ENCODE peak calls at places on chromosomes 4 and X, in six cellular contexts. One of them, this sample, is unnamed.

GRCh38 chrX:11836284-11836683 is 78.2 kb downstream of the MSL3 start:
- DNase-seq in spleen: no peak
- DNase-seq in cardiac muscle cell: peak; percentile 5
- DNase-seq in H1: no peak
- DNase-seq in kidney epithelial cell: no peak
- DNase-seq in BJ: no peak
- DNase-seq in this sample: no peak

GRCh38 chrX:440636-441035 is 53.9 kb upstream of the PPP2R3B start:
- DNase-seq in spleen: peak; percentile 34
- DNase-seq in cardiac muscle cell: no peak
- DNase-seq in H1: no peak
- DNase-seq in kidney epithelial cell: no peak
- DNase-seq in BJ: no peak
- DNase-seq in this sample: no peak

GRCh38 chrX:154749856-154750255 is 1.0 kb downstream of the GAB3 start:
- DNase-seq in spleen: no peak
- DNase-seq in cardiac muscle cell: peak; percentile 46
- DNase-seq in H1: no peak
- DNase-seq in kidney epithelial cell: no peak
- DNase-seq in BJ: no peak
- DNase-seq in this sample: no peak

GRCh38 chrX:131588995-131589394 is 45.1 kb downstream of the OR13H1 start:
- DNase-seq in spleen: no peak
- DNase-seq in cardiac muscle cell: peak; percentile 12
- DNase-seq in H1: no peak
- DNase-seq in kidney epithelial cell: no peak
- DNase-seq in BJ: no peak
- DNase-seq in this sample: no peak

GRCh38 chrX:44937606-44938005 is 64.6 kb downstream of the KDM6A start:
- DNase-seq in spleen: no peak
- DNase-seq in cardiac muscle cell: no peak
- DNase-seq in H1: no peak
- DNase-seq in kidney epithelial cell: peak; percentile 44
- DNase-seq in BJ: no peak
- DNase-seq in this sample: no peak

GRCh38 chr4:132333723-132334045 is 815.4 kb upstream of the PCDH10 start:
- DNase-seq in spleen: no peak
- DNase-seq in cardiac muscle cell: peak; percentile 56
- DNase-seq in H1: no peak
- DNase-seq in kidney epithelial cell: no peak
- DNase-seq in BJ: peak; percentile 32
- DNase-seq in this sample: no peak

GRCh38 chr4:75434105-75434504 is 80.1 kb downstream of the RCHY1 start:
- DNase-seq in spleen: no peak
- DNase-seq in cardiac muscle cell: no peak
- DNase-seq in H1: no peak
- DNase-seq in kidney epithelial cell: no peak
- DNase-seq in BJ: no peak
- DNase-seq in this sample: no peak

GRCh38 chr4:9953089-9953488 is 68.2 kb downstream of the SLC2A9 start:
- DNase-seq in spleen: no peak
- DNase-seq in cardiac muscle cell: no peak
- DNase-seq in H1: no peak
- DNase-seq in kidney epithelial cell: no peak
- DNase-seq in BJ: no peak
- DNase-seq in this sample: no peak

GRCh38 chrX:134543201-134543797 is 83.3 kb downstream of the HPRT1 start:
- DNase-seq in spleen: no peak
- DNase-seq in cardiac muscle cell: peak; percentile 37
- DNase-seq in H1: no peak
- DNase-seq in kidney epithelial cell: no peak
- DNase-seq in BJ: no peak
- DNase-seq in this sample: no peak

GRCh38 chr4:128979934-128980333 is 113.4 kb downstream of the SCLT1 start:
- DNase-seq in spleen: no peak
- DNase-seq in cardiac muscle cell: peak; percentile 83
- DNase-seq in H1: no peak
- DNase-seq in kidney epithelial cell: peak; percentile 69
- DNase-seq in BJ: peak; percentile 29
- DNase-seq in this sample: no peak

GRCh38 chrX:73916931-73917657 is 354.1 kb downstream of the CHIC1 start:
- DNase-seq in spleen: no peak
- DNase-seq in cardiac muscle cell: peak; percentile 95
- DNase-seq in H1: peak; percentile 2
- DNase-seq in kidney epithelial cell: peak; percentile 74
- DNase-seq in BJ: peak; percentile 59
- DNase-seq in this sample: no peak

GRCh38 chrX:116897526-116897925 is 434.8 kb upstream of the CT83 start:
- DNase-seq in spleen: no peak
- DNase-seq in cardiac muscle cell: no peak
- DNase-seq in H1: no peak
- DNase-seq in kidney epithelial cell: no peak
- DNase-seq in BJ: no peak
- DNase-seq in this sample: no peak

GRCh38 chr4:15649914-15650545 is 5.1 kb downstream of the FBXL5 start:
- DNase-seq in spleen: no peak
- DNase-seq in cardiac muscle cell: peak; percentile 68
- DNase-seq in H1: no peak
- DNase-seq in kidney epithelial cell: no peak
- DNase-seq in BJ: no peak
- DNase-seq in this sample: peak; percentile 74

GRCh38 chr4:88286897-88287296 is 2.5 kb upstream of the PPM1K start:
- DNase-seq in spleen: no peak
- DNase-seq in cardiac muscle cell: peak; percentile 10
- DNase-seq in H1: no peak
- DNase-seq in kidney epithelial cell: no peak
- DNase-seq in BJ: no peak
- DNase-seq in this sample: no peak

GRCh38 chrX:26581086-26581485 is 365.1 kb downstream of the MAGEB5 start:
- DNase-seq in spleen: no peak
- DNase-seq in cardiac muscle cell: peak; percentile 2
- DNase-seq in H1: no peak
- DNase-seq in kidney epithelial cell: no peak
- DNase-seq in BJ: no peak
- DNase-seq in this sample: no peak

GRCh38 chr4:187236491-187236890 is 512.8 kb upstream of the FAT1 start:
- DNase-seq in spleen: no peak
- DNase-seq in cardiac muscle cell: peak; percentile 23
- DNase-seq in H1: no peak
- DNase-seq in kidney epithelial cell: peak; percentile 83
- DNase-seq in BJ: peak; percentile 71
- DNase-seq in this sample: no peak

GRCh38 chrX:108020631-108021030 is 24.2 kb upstream of the VSIG1 start:
- DNase-seq in spleen: no peak
- DNase-seq in cardiac muscle cell: peak; percentile 25
- DNase-seq in H1: no peak
- DNase-seq in kidney epithelial cell: no peak
- DNase-seq in BJ: no peak
- DNase-seq in this sample: peak; percentile 30

GRCh38 chr4:139511320-139511719 is 44.7 kb downstream of the SETD7 start:
- DNase-seq in spleen: no peak
- DNase-seq in cardiac muscle cell: peak; percentile 39
- DNase-seq in H1: no peak
- DNase-seq in kidney epithelial cell: no peak
- DNase-seq in BJ: no peak
- DNase-seq in this sample: no peak

GRCh38 chr4:1209821-1210220 is 37.4 kb upstream of the SPON2 start:
- DNase-seq in spleen: peak; percentile 76
- DNase-seq in cardiac muscle cell: peak; percentile 95
- DNase-seq in H1: no peak
- DNase-seq in kidney epithelial cell: no peak
- DNase-seq in BJ: peak; percentile 41
- DNase-seq in this sample: no peak

GRCh38 chrX:74383611-74384010 is 37.7 kb upstream of the SLC16A2 start:
- DNase-seq in spleen: no peak
- DNase-seq in cardiac muscle cell: peak; percentile 74
- DNase-seq in H1: no peak
- DNase-seq in kidney epithelial cell: peak; percentile 1
- DNase-seq in BJ: no peak
- DNase-seq in this sample: peak; percentile 27

GRCh38 chr4:94127707-94128328 is 79.8 kb upstream of the SMARCAD1 start:
- DNase-seq in spleen: no peak
- DNase-seq in cardiac muscle cell: peak; percentile 54
- DNase-seq in H1: no peak
- DNase-seq in kidney epithelial cell: no peak
- DNase-seq in BJ: no peak
- DNase-seq in this sample: peak; percentile 43

GRCh38 chr4:17072483-17072882 is 174.0 kb upstream of the LDB2 start:
- DNase-seq in spleen: no peak
- DNase-seq in cardiac muscle cell: peak; percentile 70
- DNase-seq in H1: no peak
- DNase-seq in kidney epithelial cell: no peak
- DNase-seq in BJ: no peak
- DNase-seq in this sample: no peak

GRCh38 chr4:98092833-98093439 is 50.3 kb downstream of the STPG2 start:
- DNase-seq in spleen: no peak
- DNase-seq in cardiac muscle cell: peak; percentile 32
- DNase-seq in H1: no peak
- DNase-seq in kidney epithelial cell: no peak
- DNase-seq in BJ: no peak
- DNase-seq in this sample: peak; percentile 20

GRCh38 chr4:7341486-7342222 is 93.1 kb downstream of the PSAPL1 start:
- DNase-seq in spleen: peak; percentile 1
- DNase-seq in cardiac muscle cell: no peak
- DNase-seq in H1: no peak
- DNase-seq in kidney epithelial cell: no peak
- DNase-seq in BJ: no peak
- DNase-seq in this sample: no peak

GRCh38 chrX:85994228-85994627 is 53.1 kb downstream of the CHM start:
- DNase-seq in spleen: no peak
- DNase-seq in cardiac muscle cell: no peak
- DNase-seq in H1: no peak
- DNase-seq in kidney epithelial cell: no peak
- DNase-seq in BJ: no peak
- DNase-seq in this sample: no peak

GRCh38 chrX:129793604-129794191 is 13.9 kb downstream of the SASH3 start:
- DNase-seq in spleen: peak; percentile 75
- DNase-seq in cardiac muscle cell: no peak
- DNase-seq in H1: no peak
- DNase-seq in kidney epithelial cell: no peak
- DNase-seq in BJ: no peak
- DNase-seq in this sample: no peak

GRCh38 chr4:64899563-64899962 is 490.3 kb upstream of the TECRL start:
- DNase-seq in spleen: no peak
- DNase-seq in cardiac muscle cell: no peak
- DNase-seq in H1: no peak
- DNase-seq in kidney epithelial cell: peak; percentile 12
- DNase-seq in BJ: no peak
- DNase-seq in this sample: no peak

GRCh38 chrX:1487401-1487800 is 34.7 kb upstream of the ASMTL start:
- DNase-seq in spleen: peak; percentile 41
- DNase-seq in cardiac muscle cell: no peak
- DNase-seq in H1: no peak
- DNase-seq in kidney epithelial cell: no peak
- DNase-seq in BJ: no peak
- DNase-seq in this sample: no peak

GRCh38 chrX:10617964-10618342 is 2.4 kb downstream of the MID1 start:
- DNase-seq in spleen: no peak
- DNase-seq in cardiac muscle cell: no peak
- DNase-seq in H1: no peak
- DNase-seq in kidney epithelial cell: no peak
- DNase-seq in BJ: no peak
- DNase-seq in this sample: no peak

GRCh38 chrX:20988118-20988517 is 386.1 kb upstream of the CNKSR2 start:
- DNase-seq in spleen: no peak
- DNase-seq in cardiac muscle cell: peak; percentile 1
- DNase-seq in H1: no peak
- DNase-seq in kidney epithelial cell: no peak
- DNase-seq in BJ: no peak
- DNase-seq in this sample: no peak

GRCh38 chrX:20988804-20989203 is 385.4 kb upstream of the CNKSR2 start:
- DNase-seq in spleen: no peak
- DNase-seq in cardiac muscle cell: no peak
- DNase-seq in H1: no peak
- DNase-seq in kidney epithelial cell: no peak
- DNase-seq in BJ: no peak
- DNase-seq in this sample: no peak

GRCh38 chrX:20989361-20989760 is 384.9 kb upstream of the CNKSR2 start:
- DNase-seq in spleen: no peak
- DNase-seq in cardiac muscle cell: peak; percentile 0
- DNase-seq in H1: no peak
- DNase-seq in kidney epithelial cell: no peak
- DNase-seq in BJ: no peak
- DNase-seq in this sample: no peak
- TF ChIP-seq CTCF in spleen: no peak
- TF ChIP-seq CTCF in cardiac muscle cell: no peak
- TF ChIP-seq CTCF in H1: no peak
- TF ChIP-seq CTCF in kidney epithelial cell: no peak
- TF ChIP-seq CTCF in BJ: no peak
- TF ChIP-seq CTCF in this sample: no peak

DNA sequence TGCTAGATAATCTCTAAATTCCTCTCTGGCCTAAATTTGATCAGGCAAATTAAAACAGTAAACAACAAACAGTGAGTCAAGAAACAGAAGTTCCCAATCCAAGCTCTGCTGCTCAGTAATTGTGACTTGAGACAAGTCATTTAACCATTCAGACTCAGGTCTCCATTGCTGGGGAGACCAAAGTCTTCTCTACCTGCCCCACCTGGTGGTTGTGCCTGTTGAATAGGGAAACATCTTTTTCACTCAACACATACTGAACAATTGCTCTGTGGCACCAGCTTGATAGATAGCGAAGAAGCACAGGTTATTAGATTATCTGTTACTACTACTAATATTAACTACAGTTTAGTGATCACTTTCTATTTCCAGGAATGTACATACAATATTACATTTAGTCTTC is 112.1 kb upstream of the EOLA2 start:
- DNase-seq in spleen: no peak
- DNase-seq in cardiac muscle cell: no peak
- DNase-seq in H1: no peak
- DNase-seq in kidney epithelial cell: no peak
- DNase-seq in BJ: no peak
- DNase-seq in this sample: peak; percentile 0
- H3K4me3 ChIP-seq in spleen: no peak overlapping the region
- H3K4me3 ChIP-seq in cardiac muscle cell: no peak overlapping the region
- H3K4me3 ChIP-seq in H1: no peak overlapping the region
- H3K4me3 ChIP-seq in kidney epithelial cell: no peak overlapping the region
- H3K4me3 ChIP-seq in BJ: no peak overlapping the region
- H3K4me3 ChIP-seq in this sample: no peak overlapping the region

GRCh38 chrX:104253567-104254441 is 929 bp downstream of the ESX1 start:
- DNase-seq in spleen: no peak
- DNase-seq in cardiac muscle cell: peak; percentile 2
- DNase-seq in H1: no peak
- DNase-seq in kidney epithelial cell: no peak
- DNase-seq in BJ: no peak
- DNase-seq in this sample: no peak
- TF ChIP-seq CTCF in spleen: no peak
- TF ChIP-seq CTCF in cardiac muscle cell: peak; percentile 6
- TF ChIP-seq CTCF in H1: peak; percentile 24
- TF ChIP-seq CTCF in kidney epithelial cell: peak; percentile 12
- TF ChIP-seq CTCF in BJ: no peak
- TF ChIP-seq CTCF in this sample: no peak

GRCh38 chr4:150283689-150284088 is 205.4 kb downstream of the DCLK2 start:
- DNase-seq in spleen: no peak
- DNase-seq in cardiac muscle cell: peak; percentile 93
- DNase-seq in H1: no peak
- DNase-seq in kidney epithelial cell: no peak
- DNase-seq in BJ: peak; percentile 95
- DNase-seq in this sample: no peak
- H3K4me3 ChIP-seq in spleen: no peak overlapping the region
- H3K4me3 ChIP-seq in cardiac muscle cell: no peak overlapping the region
- H3K4me3 ChIP-seq in H1: no peak overlapping the region
- H3K4me3 ChIP-seq in kidney epithelial cell: no peak overlapping the region
- H3K4me3 ChIP-seq in BJ: no peak overlapping the region
- H3K4me3 ChIP-seq in this sample: no peak overlapping the region

This sample was measured in GM12865.